ENCODE peak calls at places on chromosomes 2 and 18, in nine cellular contexts. N, G, C, E, W, X, K, F and D are unnamed samples.
A peak's percentile ranks its signal among the peaks of the same experiment; 100 is the strongest.

GRCh38 chr2:32453242-32454062 is 96.6 kb downstream of the BIRC6 start:
- DNase-seq in N (no peak), G (no peak), C (no peak), E (no peak), W (no peak), X (no peak), K (no peak), F (no peak), D (no peak)

GRCh38 chr2:71659868-71660518 is 206.6 kb downstream of the DYSF start:
- DNase-seq in N (peak; percentile 17), G (no peak), C (no peak), E (no peak), W (no peak), X (no peak), K (no peak), F (no peak), D (no peak)

GRCh38 chr2:218381916-218382366 is at the start of gene SLC11A1:
- DNase-seq in N (no peak), G (no peak), C (peak; percentile 41), E (no peak), W (peak; percentile 4), X (peak; percentile 21), K (peak; percentile 65), F (no peak), D (peak; percentile 72)

GRCh38 chr2:112020561-112020960 is 34.5 kb upstream of the TMEM87B start:
- DNase-seq in N (peak; percentile 79), G (peak; percentile 75), C (no peak), E (no peak), W (no peak), X (no peak), K (no peak), F (no peak), D (no peak)

GRCh38 chr2:33666879-33667278 is 67.8 kb upstream of the FAM98A start:
- DNase-seq in N (no peak), G (no peak), C (no peak), E (no peak), W (no peak), X (no peak), K (no peak), F (no peak), D (no peak)

GRCh38 chr2:40814621-40815020 is 362.7 kb upstream of the SLC8A1 start:
- DNase-seq in N (no peak), G (no peak), C (no peak), E (no peak), W (no peak), X (no peak), K (no peak), F (no peak), D (no peak)

GRCh38 chr2:188511346-188511745 is 219.7 kb downstream of the GULP1 start:
- DNase-seq in N (no peak), G (no peak), C (no peak), E (no peak), W (no peak), X (no peak), K (no peak), F (no peak), D (no peak)

GRCh38 chr2:84857566-84857965 is 23.3 kb downstream of the TRABD2A start:
- DNase-seq in N (peak; percentile 32), G (no peak), C (no peak), E (no peak), W (no peak), X (no peak), K (no peak), F (no peak), D (no peak)

GRCh38 chr2:152355411-152355831 is 20.4 kb downstream of the FMNL2 start:
- DNase-seq in N (no peak), G (no peak), C (no peak), E (no peak), W (no peak), X (no peak), K (no peak), F (no peak), D (no peak)

GRCh38 chr18:26327062-26327461 is 100.8 kb downstream of the TAF4B start:
- DNase-seq in N (no peak), G (no peak), C (no peak), E (no peak), W (no peak), X (no peak), K (no peak), F (no peak), D (no peak)

GRCh38 chr18:77068321-77068841 is 64.2 kb downstream of the MBP start:
- DNase-seq in N (no peak), G (no peak), C (no peak), E (peak; percentile 54), W (no peak), X (no peak), K (no peak), F (peak; percentile 72), D (no peak)

GRCh38 chr2:54411801-54412354 is 44.2 kb upstream of the SPTBN1 start:
- DNase-seq in N (no peak), G (peak; percentile 51), C (no peak), E (no peak), W (no peak), X (no peak), K (no peak), F (no peak), D (no peak)

GRCh38 chr2:126878601-126879000 is 20.1 kb upstream of the TEX51 start:
- DNase-seq in N (peak; percentile 10), G (no peak), C (no peak), E (no peak), W (no peak), X (no peak), K (no peak), F (no peak), D (no peak)

GRCh38 chr2:118986733-118987132 is 44.7 kb downstream of the MARCO start:
- DNase-seq in N (peak; percentile 24), G (no peak), C (no peak), E (no peak), W (no peak), X (no peak), K (no peak), F (no peak), D (no peak)

GRCh38 chr2:47127862-47128543 is 27.1 kb downstream of the STPG4 start:
- DNase-seq in N (peak; percentile 51), G (peak; percentile 49), C (no peak), E (no peak), W (no peak), X (no peak), K (no peak), F (no peak), D (no peak)

GRCh38 chr2:233837694-233838229 is 16.6 kb downstream of the HJURP start:
- DNase-seq in N (no peak), G (no peak), C (no peak), E (no peak), W (no peak), X (no peak), K (no peak), F (no peak), D (no peak)

DNA sequence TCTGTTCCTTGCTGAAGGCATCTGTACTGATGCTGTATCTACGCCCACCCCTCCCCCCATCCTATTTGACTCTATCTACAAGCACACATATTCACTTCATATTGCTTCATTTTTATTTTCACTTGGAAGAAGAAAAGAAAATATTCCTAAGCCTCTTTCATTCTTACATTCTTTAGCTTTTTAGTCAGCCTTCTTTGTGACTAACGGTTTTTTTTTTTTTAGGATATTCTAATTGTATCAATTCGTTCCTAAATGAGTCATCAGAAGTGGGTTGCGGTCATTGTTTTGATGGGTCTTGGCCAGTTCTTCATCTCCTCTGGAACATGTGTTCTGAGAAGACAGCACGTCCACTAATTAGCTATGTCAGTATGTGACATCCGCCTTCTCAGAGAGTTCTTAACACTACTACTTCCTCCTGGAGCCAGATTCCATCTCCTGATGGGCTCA is 88.7 kb downstream of the MYO1B start:
- DNase-seq in N (no peak), G (no peak), C (no peak), E (no peak), W (no peak), X (no peak), K (no peak), F (peak; percentile 79), D (no peak)
- H3K4me3 ChIP-seq in N (no peak overlapping the region), G (no peak overlapping the region), C (no peak overlapping the region), E (no peak overlapping the region), W (no peak overlapping the region), X (no peak overlapping the region), K (no peak overlapping the region), F (no peak overlapping the region), D (no peak overlapping the region)

GRCh38 chr2:96201338-96201737 is 7.3 kb downstream of the STARD7 start:
- DNase-seq in N (no peak), G (no peak), C (no peak), E (no peak), W (no peak), X (no peak), K (no peak), F (no peak), D (no peak)

GRCh38 chr2:96202152-96202856 is 6.3 kb downstream of the STARD7 start:
- DNase-seq in N (no peak), G (no peak), C (no peak), E (no peak), W (no peak), X (no peak), K (no peak), F (no peak), D (no peak)

GRCh38 chr2:96195410-96196071 is 13.1 kb downstream of the STARD7 start:
- DNase-seq in N (no peak), G (no peak), C (no peak), E (no peak), W (no peak), X (no peak), K (no peak), F (no peak), D (no peak)

GRCh38 chr2:96197541-96198255 is 10.9 kb downstream of the STARD7 start:
- DNase-seq in N (no peak), G (no peak), C (no peak), E (no peak), W (no peak), X (no peak), K (no peak), F (peak; percentile 34), D (no peak)

DNA sequence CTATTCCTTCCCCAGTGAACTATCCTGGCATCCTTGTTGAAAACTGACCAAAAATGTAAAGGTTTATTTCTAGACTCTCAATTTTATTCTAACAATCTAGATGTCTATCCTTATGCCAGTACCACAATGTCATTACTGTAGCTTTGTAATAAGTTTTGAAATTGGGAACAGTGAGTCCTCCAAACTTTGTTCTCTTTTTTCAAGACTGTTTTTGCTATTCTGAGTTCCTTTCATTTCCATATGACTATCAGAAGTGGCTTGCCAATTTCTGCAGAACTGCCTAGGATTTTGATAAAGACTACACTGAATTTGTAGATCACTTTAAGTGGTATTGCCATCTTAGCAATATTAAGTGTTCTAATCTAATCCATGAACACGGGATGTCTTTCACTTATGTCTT is 9.7 kb downstream of the STARD7 start:
- DNase-seq in N (no peak), G (no peak), C (no peak), E (no peak), W (no peak), X (no peak), K (no peak), F (no peak), D (no peak)
- H3K4me1 ChIP-seq in N (peaks cover 6% of the 10 kb centered on the region), G (no peaks in the 10 kb centered on the region), C (peaks cover 7% of the 10 kb centered on the region), E (peaks cover 17% of the 10 kb centered on the region), W (peaks cover 26% of the 10 kb centered on the region), X (peaks cover 12% of the 10 kb centered on the region), K (peaks cover 96% of the 10 kb centered on the region), F (peaks cover 18% of the 10 kb centered on the region), D (peaks cover 69% of the 10 kb centered on the region)

GRCh38 chr2:194486316-194486715 is 1170.7 kb upstream of the SLC39A10 start:
- DNase-seq in N (no peak), G (no peak), C (no peak), E (no peak), W (no peak), X (no peak), K (no peak), F (no peak), D (no peak)
- H3K4me3 ChIP-seq in N (no peak overlapping the region), G (no peak overlapping the region), C (no peak overlapping the region), E (no peak overlapping the region), W (no peak overlapping the region), X (no peak overlapping the region), K (no peak overlapping the region), F (no peak overlapping the region), D (no peak overlapping the region)

GRCh38 chr2:42917374-42918017 is 125.1 kb upstream of the HAAO start:
- DNase-seq in N (no peak), G (no peak), C (peak; percentile 80), E (no peak), W (no peak), X (no peak), K (no peak), F (peak; percentile 95), D (peak; percentile 64)
- H3K4me1 ChIP-seq in N (peaks cover 8% of the 10 kb centered on the region), G (no peaks in the 10 kb centered on the region), C (no peaks in the 10 kb centered on the region), E (no peaks in the 10 kb centered on the region), W (peaks cover 35% of the 10 kb centered on the region), X (peaks cover 14% of the 10 kb centered on the region), K (peaks cover 35% of the 10 kb centered on the region), F (no peaks in the 10 kb centered on the region), D (peaks cover 9% of the 10 kb centered on the region)